ENCODE peak calls at places on chromosome 10, in four cellular contexts. A, N, P and F are unnamed samples.

GRCh38 chr10:69217119-69217754 is 2.9 kb upstream of the HKDC1 start:
- DNase-seq in P (no peak), A (peak), N (peak), F (no peak)

GRCh38 chr10:124728071-124728829 is 15.9 kb downstream of the FAM53B start:
- DNase-seq in A (no peak), N (no peak), P (no peak), F (peak)

GRCh38 chr10:110174201-110174600 is 33.2 kb upstream of the MXI1 start:
- DNase-seq in A (no peak), N (no peak), P (no peak), F (no peak)

GRCh38 chr10:93073539-93074136 is at the start of gene CYP26A1:
- DNase-seq in N (no peak), A (no peak), P (peak), F (no peak)

GRCh38 chr10:43067391-43068135 is 9.3 kb upstream of the RET start:
- DNase-seq in N (no peak), A (no peak), P (no peak), F (no peak)

GRCh38 chr10:119831656-119832055 is 41.0 kb downstream of the MCMBP start:
- DNase-seq in A (no peak), N (no peak), P (no peak), F (no peak)

GRCh38 chr10:62459072-62459471 is 84.9 kb downstream of the ZNF365 start:
- DNase-seq in N (peak), A (no peak), P (no peak), F (no peak)

GRCh38 chr10:121813211-121813812 is 114.5 kb downstream of the ATE1 start:
- DNase-seq in N (no peak), P (no peak), A (no peak), F (no peak)

GRCh38 chr10:31822150-31822549 is 106.5 kb downstream of the ARHGAP12 start:
- DNase-seq in N (no peak), A (no peak), P (no peak), F (peak)

GRCh38 chr10:131980757-131981428 is 830 bp downstream of the BNIP3 start:
- DNase-seq in P (peak), N (peak), A (no peak), F (no peak)

GRCh38 chr10:10067644-10068043 is 950.0 kb upstream of the CELF2 start:
- DNase-seq in A (no peak), N (no peak), P (no peak), F (no peak)

GRCh38 chr10:34861293-34862004 is 46.4 kb upstream of the PARD3 start:
- DNase-seq in A (no peak), N (peak), P (peak), F (peak)

GRCh38 chr10:112768121-112768520 is 181.9 kb upstream of the TCF7L2 start:
- DNase-seq in N (no peak), P (no peak), A (no peak), F (no peak)

GRCh38 chr10:123327450-123327849 is 173.2 kb downstream of the BUB3 start:
- DNase-seq in P (no peak), A (no peak), N (no peak), F (no peak)

GRCh38 chr10:132667613-132668394 is 118.1 kb downstream of the NKX6-2 start:
- DNase-seq in A (peak), P (no peak), N (peak), F (peak)

GRCh38 chr10:101616415-101617101 is 28.4 kb downstream of the DPCD start:
- DNase-seq in A (no peak), P (no peak), N (no peak), F (no peak)

GRCh38 chr10:110860576-110861241 is 11.0 kb upstream of the PDCD4 start:
- DNase-seq in P (no peak), A (no peak), N (no peak), F (no peak)

GRCh38 chr10:16545126-16545736 is 23.6 kb upstream of the C1QL3 start:
- DNase-seq in P (peak), A (peak), N (peak), F (no peak)

GRCh38 chr10:120005408-120006280 is 113.1 kb downstream of the SEC23IP start:
- DNase-seq in A (no peak), P (no peak), N (no peak), F (no peak)

GRCh38 chr10:86900955-86901354 is 56.5 kb downstream of the MMRN2 start:
- DNase-seq in P (peak), A (no peak), N (peak), F (peak)

GRCh38 chr10:22805304-22805703 is 90.9 kb upstream of the PIP4K2A start:
- DNase-seq in N (peak), A (no peak), P (no peak), F (no peak)

GRCh38 chr10:46226232-46226631 is 60.6 kb upstream of the ANTXRL start:
- DNase-seq in N (no peak), P (no peak), A (no peak), F (no peak)

GRCh38 chr10:48767752-48768450 is 83.2 kb downstream of the WDFY4 start:
- DNase-seq in A (no peak), N (no peak), P (no peak), F (no peak)